ENCODE peak calls at places on chromosomes 5 and 9, in five cellular contexts. One of them, this sample, is unnamed.

GRCh38 chr5:10331341-10331796 is 22.1 kb upstream of the MARCHF6 start:
- DNase-seq in AG04450: peak
- DNase-seq in GM10248: no peak
- DNase-seq in choroid plexus epithelial cell: peak
- DNase-seq in foreskin fibroblast: peak
- DNase-seq in this sample: no peak

GRCh38 chr5:38846379-38846967 is 661 bp downstream of the OSMR start:
- DNase-seq in GM10248: peak
- DNase-seq in foreskin fibroblast: peak
- DNase-seq in choroid plexus epithelial cell: peak
- DNase-seq in AG04450: no peak
- DNase-seq in this sample: no peak

GRCh38 chr5:158514961-158515359 is 584.8 kb downstream of the EBF1 start:
- DNase-seq in GM10248: no peak
- DNase-seq in foreskin fibroblast: peak
- DNase-seq in choroid plexus epithelial cell: no peak
- DNase-seq in AG04450: no peak
- DNase-seq in this sample: no peak

GRCh38 chr5:164326219-164326618 is 820.8 kb downstream of the MAT2B start:
- DNase-seq in foreskin fibroblast: no peak
- DNase-seq in AG04450: no peak
- DNase-seq in GM10248: no peak
- DNase-seq in choroid plexus epithelial cell: no peak
- DNase-seq in this sample: peak

GRCh38 chr5:120502531-120502930 is 38.4 kb downstream of the PRR16 start:
- DNase-seq in foreskin fibroblast: no peak
- DNase-seq in GM10248: no peak
- DNase-seq in choroid plexus epithelial cell: no peak
- DNase-seq in AG04450: no peak
- DNase-seq in this sample: no peak

GRCh38 chr5:76337949-76338589 is 65.0 kb upstream of the IQGAP2 start:
- DNase-seq in GM10248: peak
- DNase-seq in AG04450: peak
- DNase-seq in choroid plexus epithelial cell: peak
- DNase-seq in foreskin fibroblast: peak
- DNase-seq in this sample: peak

GRCh38 chr5:181020716-181021115 is 19.4 kb upstream of the BTNL9 start:
- DNase-seq in AG04450: no peak
- DNase-seq in foreskin fibroblast: no peak
- DNase-seq in GM10248: no peak
- DNase-seq in choroid plexus epithelial cell: no peak
- DNase-seq in this sample: no peak

GRCh38 chr5:56461584-56461983 is 228.5 kb upstream of the ANKRD55 start:
- DNase-seq in AG04450: no peak
- DNase-seq in choroid plexus epithelial cell: no peak
- DNase-seq in GM10248: no peak
- DNase-seq in foreskin fibroblast: no peak
- DNase-seq in this sample: no peak

GRCh38 chr5:146825033-146825432 is 53.5 kb downstream of the PPP2R2B start:
- DNase-seq in choroid plexus epithelial cell: peak
- DNase-seq in foreskin fibroblast: peak
- DNase-seq in GM10248: no peak
- DNase-seq in AG04450: no peak
- DNase-seq in this sample: peak

GRCh38 chr9:2526071-2526862 is 95.3 kb upstream of the VLDLR start:
- DNase-seq in AG04450: no peak
- DNase-seq in foreskin fibroblast: peak
- DNase-seq in GM10248: no peak
- DNase-seq in choroid plexus epithelial cell: no peak
- DNase-seq in this sample: no peak

GRCh38 chr5:139575751-139576150 is 14.6 kb downstream of the UBE2D2 start:
- DNase-seq in AG04450: no peak
- DNase-seq in foreskin fibroblast: no peak
- DNase-seq in choroid plexus epithelial cell: no peak
- DNase-seq in GM10248: no peak
- DNase-seq in this sample: peak

GRCh38 chr5:180817847-180818246 is 15.2 kb upstream of the MGAT1 start:
- DNase-seq in choroid plexus epithelial cell: no peak
- DNase-seq in GM10248: no peak
- DNase-seq in AG04450: no peak
- DNase-seq in foreskin fibroblast: no peak
- DNase-seq in this sample: no peak

GRCh38 chr5:150766265-150766664 is 7.4 kb upstream of the DCTN4 start:
- DNase-seq in choroid plexus epithelial cell: no peak
- DNase-seq in AG04450: no peak
- DNase-seq in GM10248: no peak
- DNase-seq in foreskin fibroblast: no peak
- DNase-seq in this sample: no peak

GRCh38 chr9:16704489-16705111 is 165.9 kb downstream of the BNC2 start:
- DNase-seq in foreskin fibroblast: no peak
- DNase-seq in GM10248: no peak
- DNase-seq in choroid plexus epithelial cell: peak
- DNase-seq in AG04450: peak
- DNase-seq in this sample: no peak

GRCh38 chr9:137228968-137229896 is 1.5 kb upstream of the SLC34A3 start:
- DNase-seq in choroid plexus epithelial cell: no peak
- DNase-seq in foreskin fibroblast: no peak
- DNase-seq in GM10248: no peak
- DNase-seq in AG04450: no peak
- DNase-seq in this sample: no peak

GRCh38 chr9:135506327-135507103 is 6.0 kb downstream of the MRPS2 start:
- DNase-seq in AG04450: no peak
- DNase-seq in choroid plexus epithelial cell: no peak
- DNase-seq in foreskin fibroblast: peak
- DNase-seq in GM10248: no peak
- DNase-seq in this sample: no peak

GRCh38 chr5:151107738-151108520 is 27.1 kb upstream of the TNIP1 start:
- DNase-seq in choroid plexus epithelial cell: peak
- DNase-seq in GM10248: no peak
- DNase-seq in AG04450: no peak
- DNase-seq in foreskin fibroblast: peak
- DNase-seq in this sample: no peak

DNA sequence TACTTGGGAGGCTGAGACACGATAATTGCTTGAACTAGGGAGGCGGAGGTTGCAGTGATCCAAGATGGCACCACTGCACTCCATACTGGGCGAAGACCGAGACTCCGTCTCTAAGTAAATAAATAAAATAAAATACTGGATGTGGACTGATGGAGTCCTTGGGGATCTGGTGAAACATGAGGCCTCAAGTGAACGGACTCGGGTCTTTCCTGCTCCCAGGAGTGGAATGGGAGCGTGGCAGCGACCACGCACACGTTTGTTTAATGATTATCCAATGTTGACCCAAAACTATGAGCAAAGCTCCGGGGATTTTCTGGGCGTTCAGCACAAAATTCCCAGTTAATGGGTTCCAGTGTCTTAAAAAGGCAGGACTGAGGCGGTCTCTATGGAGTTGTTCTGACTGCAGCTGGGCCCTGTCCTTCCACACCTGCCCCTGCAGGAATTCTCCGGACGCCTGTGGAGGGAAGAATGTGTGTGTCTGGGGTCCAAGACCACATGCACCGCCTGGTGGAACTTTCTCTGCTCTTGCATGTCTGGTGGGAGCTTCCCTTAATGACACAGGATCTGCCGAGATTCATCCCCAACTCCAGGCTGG is 26.6 kb downstream of the NEK6 start:
- DNase-seq in AG04450: no peak
- DNase-seq in GM10248: no peak
- DNase-seq in foreskin fibroblast: no peak
- DNase-seq in choroid plexus epithelial cell: no peak
- DNase-seq in this sample: no peak
- TF ChIP-seq CTCF in AG04450: peak
- TF ChIP-seq CTCF in GM10248: no peak
- TF ChIP-seq CTCF in foreskin fibroblast: no peak
- TF ChIP-seq CTCF in choroid plexus epithelial cell: peak
- TF ChIP-seq CTCF in this sample: no peak

DNA sequence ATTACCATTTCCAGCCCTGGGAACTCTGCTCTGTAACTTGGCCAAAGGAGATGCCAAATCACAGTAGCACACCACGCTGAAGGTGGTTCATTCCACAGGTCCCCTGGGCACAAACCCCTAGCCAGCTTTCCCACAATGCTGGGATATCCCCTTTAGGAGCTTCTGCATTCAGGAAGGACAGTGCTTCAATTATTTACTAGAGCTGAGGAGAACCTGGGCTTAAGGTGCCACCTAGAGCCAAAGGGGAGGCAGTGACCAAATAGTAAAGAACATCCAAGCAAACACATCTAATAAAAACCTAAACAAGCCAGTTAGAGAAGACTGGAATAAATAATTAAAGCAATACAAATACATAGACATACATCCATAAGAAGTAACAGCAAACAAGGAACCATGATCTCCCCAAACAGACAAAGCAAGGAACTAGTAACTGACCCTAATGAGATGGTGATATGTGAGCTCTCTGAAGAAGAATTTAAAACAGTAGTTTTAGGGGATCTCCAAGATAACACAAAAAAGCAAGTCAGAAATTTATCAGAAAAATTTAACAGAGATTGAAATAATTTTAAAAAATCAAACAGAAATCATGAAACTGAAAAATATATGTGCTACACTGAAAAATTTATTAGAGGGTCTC is 14.6 kb downstream of the KIF4B start:
- DNase-seq in choroid plexus epithelial cell: peak
- DNase-seq in GM10248: no peak
- DNase-seq in foreskin fibroblast: no peak
- DNase-seq in AG04450: no peak
- DNase-seq in this sample: peak
- TF ChIP-seq CTCF in choroid plexus epithelial cell: peak
- TF ChIP-seq CTCF in GM10248: no peak
- TF ChIP-seq CTCF in foreskin fibroblast: peak
- TF ChIP-seq CTCF in AG04450: peak
- TF ChIP-seq CTCF in this sample: peak

DNA sequence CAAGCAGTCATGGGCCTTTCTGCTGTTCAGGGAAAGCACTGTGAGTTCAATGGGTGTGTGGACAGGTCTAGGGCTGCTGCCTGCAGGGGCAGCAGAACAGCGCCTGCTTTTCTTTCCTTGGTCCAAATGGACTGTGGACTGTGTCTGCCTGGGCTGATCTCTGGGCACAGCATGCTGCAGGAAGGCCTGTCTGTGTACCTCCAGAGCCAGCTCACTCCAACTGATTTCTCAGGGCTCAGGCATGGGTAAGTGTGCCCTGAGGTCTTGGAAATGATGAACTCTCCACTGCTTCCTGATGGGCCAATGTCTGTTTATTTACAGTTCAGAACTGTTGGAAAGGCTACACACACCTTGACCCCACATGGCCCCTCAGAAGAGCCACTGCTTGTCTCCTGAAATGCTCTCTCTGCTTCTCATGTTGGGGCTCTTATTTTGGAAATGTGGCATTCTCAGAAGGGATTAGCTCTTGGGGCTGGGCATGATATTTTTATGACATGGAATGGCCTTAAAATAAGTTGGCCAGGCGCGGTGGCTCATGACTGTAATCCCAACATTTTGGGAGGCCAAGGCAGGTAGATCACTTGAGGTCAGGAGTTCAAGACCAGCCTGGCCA is 27.0 kb downstream of the SLC22A4 start:
- DNase-seq in foreskin fibroblast: no peak
- DNase-seq in AG04450: no peak
- DNase-seq in choroid plexus epithelial cell: no peak
- DNase-seq in GM10248: no peak
- DNase-seq in this sample: no peak
- TF ChIP-seq CTCF in foreskin fibroblast: no peak
- TF ChIP-seq CTCF in AG04450: no peak
- TF ChIP-seq CTCF in choroid plexus epithelial cell: no peak
- TF ChIP-seq CTCF in GM10248: no peak
- TF ChIP-seq CTCF in this sample: no peak

DNA sequence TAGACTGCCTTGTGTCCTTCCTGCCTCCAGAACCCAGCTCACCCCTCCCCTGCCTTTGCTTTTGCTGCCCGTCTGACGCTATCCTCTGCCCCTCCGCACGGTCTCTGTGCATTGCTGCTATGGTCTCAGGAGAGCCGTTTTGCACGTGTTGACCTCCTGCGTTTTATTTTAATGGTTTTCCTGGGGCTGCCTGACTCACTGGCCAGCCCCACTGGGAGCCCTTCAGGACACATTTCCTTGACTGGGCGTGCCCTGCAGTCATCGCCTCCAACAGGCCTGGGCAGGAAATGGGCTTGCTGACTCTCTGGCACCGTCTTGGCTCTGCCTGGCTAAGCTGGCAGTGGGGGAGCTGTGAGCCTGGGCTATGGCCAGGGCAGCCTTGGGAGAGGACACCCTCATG is 17.9 kb upstream of the ASS1 start:
- DNase-seq in AG04450: no peak
- DNase-seq in choroid plexus epithelial cell: peak
- DNase-seq in foreskin fibroblast: peak
- DNase-seq in GM10248: no peak
- DNase-seq in this sample: no peak
- TF ChIP-seq CTCF in AG04450: no peak
- TF ChIP-seq CTCF in choroid plexus epithelial cell: peak
- TF ChIP-seq CTCF in foreskin fibroblast: no peak
- TF ChIP-seq CTCF in GM10248: no peak
- TF ChIP-seq CTCF in this sample: no peak

DNA sequence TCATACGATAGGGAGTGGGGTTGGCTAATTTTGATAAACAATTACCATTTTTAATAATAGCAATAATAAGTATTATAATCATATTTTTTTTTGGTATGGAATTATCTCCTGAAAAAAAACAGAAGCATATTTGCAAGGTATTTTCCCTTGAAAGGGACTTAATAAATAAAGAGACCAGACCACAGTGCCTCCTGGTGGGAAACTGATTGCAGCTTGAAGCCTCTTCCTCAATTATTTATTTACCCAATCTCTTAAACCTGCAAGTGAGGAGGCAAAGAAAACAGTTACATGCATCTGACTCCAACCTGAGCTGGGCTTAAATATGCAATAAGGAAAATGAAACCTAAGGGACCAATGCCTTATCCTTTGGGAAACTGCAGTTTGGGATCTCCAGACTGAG is 388.1 kb upstream of the ACO1 start:
- DNase-seq in GM10248: no peak
- DNase-seq in AG04450: no peak
- DNase-seq in choroid plexus epithelial cell: peak
- DNase-seq in foreskin fibroblast: no peak
- DNase-seq in this sample: no peak
- TF ChIP-seq CTCF in GM10248: no peak
- TF ChIP-seq CTCF in AG04450: no peak
- TF ChIP-seq CTCF in choroid plexus epithelial cell: no peak
- TF ChIP-seq CTCF in foreskin fibroblast: no peak
- TF ChIP-seq CTCF in this sample: no peak

GRCh38 chr9:73269430-73270101 is 117.9 kb downstream of the ANXA1 start:
- DNase-seq in AG04450: no peak
- DNase-seq in foreskin fibroblast: peak
- DNase-seq in choroid plexus epithelial cell: peak
- DNase-seq in GM10248: no peak
- DNase-seq in this sample: peak
- TF ChIP-seq CTCF in AG04450: no peak
- TF ChIP-seq CTCF in foreskin fibroblast: no peak
- TF ChIP-seq CTCF in choroid plexus epithelial cell: peak
- TF ChIP-seq CTCF in GM10248: no peak
- TF ChIP-seq CTCF in this sample: no peak

GRCh38 chr5:141236516-141237313 is 8.5 kb upstream of the PCDHB15 start:
- DNase-seq in foreskin fibroblast: no peak
- DNase-seq in GM10248: no peak
- DNase-seq in choroid plexus epithelial cell: no peak
- DNase-seq in AG04450: no peak
- DNase-seq in this sample: no peak

DNA sequence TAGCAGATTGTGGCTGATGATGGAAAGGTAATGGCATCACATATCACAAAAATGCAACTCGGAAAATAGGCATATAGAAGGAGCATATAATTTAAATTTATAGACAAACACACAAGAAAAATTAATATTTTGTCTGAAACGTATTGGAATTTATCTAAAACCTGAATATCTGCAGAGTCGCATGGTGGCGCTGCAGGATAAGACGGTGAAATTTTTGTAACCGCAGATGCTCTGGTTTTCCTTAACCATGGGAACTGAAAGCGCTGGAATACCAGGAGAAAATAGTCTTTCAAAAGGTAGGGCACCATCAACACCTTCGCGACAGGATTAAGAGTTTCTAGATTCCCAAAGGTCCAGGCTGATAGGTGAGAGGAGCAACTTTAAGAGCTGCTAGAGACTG is 11.0 kb downstream of the PCDHB14 start:
- DNase-seq in GM10248: no peak
- DNase-seq in foreskin fibroblast: peak
- DNase-seq in AG04450: no peak
- DNase-seq in choroid plexus epithelial cell: peak
- DNase-seq in this sample: no peak
- TF ChIP-seq CTCF in GM10248: no peak
- TF ChIP-seq CTCF in foreskin fibroblast: no peak
- TF ChIP-seq CTCF in AG04450: no peak
- TF ChIP-seq CTCF in choroid plexus epithelial cell: peak
- TF ChIP-seq CTCF in this sample: no peak